ENCODE peak calls at places on chromosomes 11 and 22, in four cellular contexts. Y is spleen, D is progenitor cell of endocrine pancreas, U is fibroblast of lung. A is an unnamed sample.

GRCh38 chr11:7688238-7688826 is 15.0 kb upstream of the CYB5R2 start:
- DNase-seq in D (no peak), Y (no peak), U (peak; percentile 13), A (peak; percentile 43)

GRCh38 chr11:33160147-33160546 is 1.1 kb downstream of the CSTF3 start:
- DNase-seq in U (peak; percentile 47), Y (no peak), D (no peak), A (no peak)

GRCh38 chr11:5992604-5993251 is 5.9 kb upstream of the OR52L1 start:
- DNase-seq in Y (no peak), D (no peak), U (peak; percentile 0), A (no peak)

GRCh38 chr11:76626266-76626665 is 44.3 kb downstream of the LRRC32 start:
- DNase-seq in Y (no peak), U (no peak), D (no peak), A (peak; percentile 0)

GRCh38 chr11:4191031-4191571 is 96.5 kb downstream of the RRM1 start:
- DNase-seq in Y (no peak), D (no peak), U (no peak), A (no peak)

GRCh38 chr22:20080776-20081654 is 974 bp downstream of the DGCR8 start:
- DNase-seq in D (peak; percentile 22), Y (peak; percentile 79), U (peak; percentile 74), A (peak; percentile 45)

GRCh38 chr11:134949121-134949591 is 537.1 kb upstream of the B3GAT1 start:
- DNase-seq in U (peak; percentile 90), Y (no peak), D (no peak), A (no peak)

GRCh38 chr11:9004310-9004945 is 627 bp upstream of the NRIP3 start:
- DNase-seq in D (peak; percentile 43), Y (peak; percentile 83), U (no peak), A (peak; percentile 22)

GRCh38 chr22:40434101-40434500 is 63.7 kb downstream of the SGSM3 start:
- DNase-seq in U (peak; percentile 61), Y (no peak), D (no peak), A (no peak)

GRCh38 chr11:69817265-69818236 is 1.7 kb downstream of the FGF3 start:
- DNase-seq in U (no peak), D (no peak), Y (no peak), A (peak; percentile 28)

GRCh38 chr11:119912214-119912613 is 183.2 kb upstream of the NECTIN1 start:
- DNase-seq in U (no peak), Y (peak; percentile 14), D (no peak), A (no peak)

GRCh38 chr22:45163074-45163416 is 680 bp upstream of the NUP50 start:
- DNase-seq in D (no peak), Y (no peak), U (peak; percentile 49), A (peak; percentile 24)

GRCh38 chr22:29820941-29821789 is 16.9 kb downstream of the ASCC2 start:
- DNase-seq in D (no peak), U (peak; percentile 98), Y (no peak), A (no peak)

GRCh38 chr11:71502026-71502425 is 25.0 kb upstream of the KRTAP5-7 start:
- DNase-seq in Y (no peak), U (no peak), D (no peak), A (no peak)

GRCh38 chr22:19291218-19291579 is 320 bp downstream of the CLTCL1 start:
- DNase-seq in Y (no peak), U (no peak), D (peak; percentile 50), A (peak; percentile 49)

GRCh38 chr11:14520902-14521151 is 641 bp upstream of the PSMA1 start:
- DNase-seq in U (no peak), D (no peak), Y (no peak), A (no peak)

GRCh38 chr11:20235164-20235563 is 74.9 kb upstream of the DBX1 start:
- DNase-seq in Y (no peak), U (no peak), D (no peak), A (no peak)

GRCh38 chr11:122294041-122294440 is 178.0 kb upstream of the BLID start:
- DNase-seq in Y (no peak), U (no peak), D (no peak), A (no peak)

DNA sequence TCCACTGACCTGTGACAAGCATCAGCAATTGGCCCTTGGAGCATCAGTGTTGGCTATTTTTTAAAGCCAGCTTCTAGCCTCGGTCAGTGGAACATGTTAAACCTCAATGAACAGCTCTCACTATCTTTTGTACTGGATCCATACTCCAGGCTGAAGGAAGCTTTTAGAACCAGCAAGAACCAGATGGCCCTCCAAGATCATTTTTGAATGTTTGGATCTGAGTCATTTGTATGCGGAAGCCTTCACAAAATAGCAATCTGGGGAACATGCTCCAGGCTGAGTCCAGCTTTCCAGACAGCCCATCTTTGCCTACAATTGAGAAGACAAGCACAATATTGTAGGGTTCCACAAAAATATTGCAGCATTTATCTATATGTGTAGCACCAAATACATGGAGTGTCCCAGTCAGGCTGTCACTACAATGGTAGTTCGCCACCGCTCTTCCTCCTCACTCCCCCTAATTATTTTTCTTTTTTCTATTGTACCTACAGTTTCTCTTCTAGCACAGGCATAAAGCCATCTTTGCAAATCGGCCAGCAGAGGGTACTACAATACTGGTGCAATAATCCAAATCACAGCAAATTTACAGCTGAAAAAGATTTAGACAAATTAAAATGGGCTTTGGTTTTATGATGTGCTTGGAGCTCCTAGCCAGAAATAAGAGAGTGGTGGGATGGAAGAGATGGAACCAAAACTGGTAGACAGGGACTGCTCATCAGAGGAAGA is 177.4 kb upstream of the BLID start:
- DNase-seq in U (no peak), D (no peak), Y (no peak), A (no peak)
- TF ChIP-seq CTCF in U (peak; percentile 32), D (no peak), Y (no peak), A (no peak)

DNA sequence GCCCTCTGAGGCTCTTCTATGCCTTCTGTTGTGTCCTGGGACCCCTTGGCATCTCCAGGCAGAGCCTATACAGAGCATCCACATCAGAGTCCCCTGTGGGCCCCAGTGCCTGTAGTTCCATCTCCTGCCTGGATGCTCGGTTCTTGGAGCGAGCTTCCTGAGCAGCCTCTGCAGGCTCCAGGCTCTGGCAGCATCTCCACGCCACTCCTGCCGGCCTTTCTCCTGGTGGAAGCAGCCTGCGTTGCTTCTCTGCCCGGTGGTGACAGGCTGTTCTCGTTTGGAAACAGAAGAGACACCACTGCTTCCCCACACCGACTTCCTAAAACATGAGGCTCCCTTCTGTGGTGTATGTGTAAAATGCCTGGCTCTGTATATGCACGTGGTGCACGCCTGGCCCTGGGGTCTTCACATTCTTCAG is 52.8 kb downstream of the BCR start:
- DNase-seq in D (no peak), Y (no peak), U (peak; percentile 41), A (peak; percentile 13)
- TF ChIP-seq CTCF in D (no peak), Y (no peak), U (peak; percentile 18), A (no peak)

GRCh38 chr22:39185601-39186012 is 33.1 kb upstream of the CBX7 start:
- DNase-seq in D (no peak), Y (peak; percentile 70), U (peak; percentile 29), A (no peak)
- TF ChIP-seq CTCF in D (no peak), Y (no peak), U (peak; percentile 67), A (no peak)

GRCh38 chr11:68773521-68774187 is 22.3 kb upstream of the TESMIN start:
- DNase-seq in U (peak; percentile 43), D (no peak), Y (no peak), A (no peak)
- TF ChIP-seq CTCF in U (no peak), D (no peak), Y (no peak), A (no peak)

GRCh38 chr11:63536669-63537292 is at the start of gene PLAAT4:
- DNase-seq in U (peak; percentile 69), Y (no peak), D (no peak), A (no peak)
- TF ChIP-seq CTCF in U (no peak), Y (no peak), D (no peak), A (no peak)

GRCh38 chr11:125423247-125423849 is 72.7 kb downstream of the FEZ1 start:
- DNase-seq in U (no peak), D (no peak), Y (peak; percentile 12), A (no peak)
- TF ChIP-seq CTCF in U (no peak), D (peak; percentile 59), Y (no peak), A (peak; percentile 27)

GRCh38 chr22:50184004-50184461 is 1.7 kb upstream of the TRABD start:
- DNase-seq in U (peak; percentile 51), Y (peak; percentile 89), D (no peak), A (no peak)
- TF ChIP-seq CTCF in U (no peak), Y (no peak), D (peak; percentile 11), A (no peak)

DNA sequence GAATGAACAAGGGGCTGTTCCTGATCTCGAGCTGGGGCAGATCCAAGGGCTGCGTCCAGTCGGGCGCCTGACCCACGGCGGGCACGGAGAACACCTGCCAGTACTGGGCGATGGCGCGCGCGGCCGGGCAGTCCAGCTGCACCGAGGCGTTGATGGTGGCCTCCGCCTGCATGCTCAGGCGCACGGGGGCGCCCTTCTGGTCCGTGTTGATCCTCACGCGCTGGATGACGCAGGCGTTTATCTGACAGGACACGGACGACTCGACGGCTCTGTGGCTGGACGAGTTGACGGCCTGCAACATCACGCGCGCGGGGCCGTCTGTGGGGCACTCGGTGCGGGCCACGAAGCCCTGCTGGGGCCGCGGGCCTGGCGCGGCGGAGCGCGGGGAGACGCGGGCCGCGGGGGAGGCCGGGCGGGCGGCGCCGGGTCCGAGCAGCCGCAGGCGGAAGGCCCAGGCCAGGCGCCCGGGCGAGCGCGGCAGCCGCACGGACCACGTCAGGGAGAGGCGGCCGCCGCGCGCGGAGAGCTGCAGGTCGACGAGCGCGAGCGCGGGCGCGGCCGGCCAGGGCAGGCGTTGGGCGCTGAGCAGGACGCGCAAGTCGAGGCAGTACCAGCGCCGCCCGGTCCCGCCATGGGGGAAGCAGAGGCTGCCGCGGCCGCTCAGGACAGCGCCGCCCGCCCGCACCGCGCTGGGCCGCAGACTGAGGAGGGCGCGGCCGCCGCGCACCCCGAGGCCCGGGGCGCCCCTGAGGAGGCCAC is 515 bp downstream of the PKDREJ start:
- DNase-seq in U (peak; percentile 56), Y (peak; percentile 92), D (peak; percentile 21), A (peak; percentile 69)
- TF ChIP-seq CTCF in U (peak; percentile 31), Y (peak; percentile 53), D (peak; percentile 41), A (peak; percentile 20)

GRCh38 chr11:36703055-36703404 is 105.0 kb upstream of the RAG2 start:
- DNase-seq in D (no peak), U (no peak), Y (no peak), A (no peak)

GRCh38 chr11:36699271-36699670 is 101.2 kb upstream of the RAG2 start:
- DNase-seq in D (no peak), U (no peak), Y (no peak), A (no peak)

DNA sequence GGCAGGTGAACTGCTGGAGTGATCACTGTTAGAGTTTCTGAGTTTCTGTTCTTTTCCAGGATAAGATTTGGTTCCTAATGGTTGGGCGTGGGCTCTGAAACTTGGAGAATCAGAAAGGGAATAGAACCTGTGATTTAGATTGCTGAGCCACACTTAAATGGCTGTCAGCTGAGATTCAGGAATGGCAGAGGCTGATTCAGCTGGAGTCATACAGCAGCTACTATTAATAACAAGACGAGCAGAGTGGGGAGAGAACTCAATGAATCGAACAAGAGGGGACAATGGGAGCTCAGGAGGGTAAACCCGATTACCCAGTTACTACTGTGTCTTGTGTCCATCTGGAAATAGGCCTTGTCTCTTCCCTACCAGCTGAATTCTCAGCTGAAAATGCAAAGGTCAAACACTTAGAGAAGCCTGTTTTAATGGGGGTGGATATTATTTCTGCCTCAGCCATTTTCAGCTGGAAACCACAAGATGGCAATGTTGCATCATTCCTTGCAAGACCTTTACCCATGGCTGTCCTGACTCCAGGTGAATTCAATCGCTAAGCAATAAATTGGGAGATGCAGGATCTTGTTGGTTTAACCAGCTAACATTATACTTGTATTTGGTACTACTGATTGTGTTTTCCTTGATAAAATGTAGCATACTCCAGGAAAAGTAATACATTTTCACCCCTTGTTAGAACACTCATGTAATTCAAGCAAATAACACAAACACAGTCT is 104.5 kb upstream of the RAG2 start:
- DNase-seq in D (peak; percentile 14), Y (no peak), U (peak; percentile 61), A (peak; percentile 44)
- TF ChIP-seq CTCF in D (peak; percentile 90), Y (peak; percentile 52), U (peak; percentile 80), A (peak; percentile 72)

A was measured in endothelial cell.